ENCODE peak calls at places on chromosomes 4 and X, in ten cellular contexts. One of them, this sample, is unnamed.

GRCh38 chrX:119411959-119412358 is 12.8 kb downstream of the SLC25A43 start:
- DNase-seq in CD8-positive, alpha-beta memory T cell: no peak
- DNase-seq in HCT116: no peak
- DNase-seq in endodermal cell: peak
- DNase-seq in GM23248: no peak
- DNase-seq in lower lobe of right lung: no peak
- DNase-seq in transverse colon: no peak
- DNase-seq in aorta: no peak
- DNase-seq in stomach: no peak
- DNase-seq in keratinocyte: no peak
- DNase-seq in this sample: no peak

GRCh38 chrX:110032534-110033161 is 29.7 kb downstream of the TMEM164 start:
- DNase-seq in CD8-positive, alpha-beta memory T cell: no peak
- DNase-seq in HCT116: no peak
- DNase-seq in endodermal cell: no peak
- DNase-seq in GM23248: peak
- DNase-seq in lower lobe of right lung: no peak
- DNase-seq in transverse colon: no peak
- DNase-seq in aorta: no peak
- DNase-seq in stomach: no peak
- DNase-seq in keratinocyte: no peak
- DNase-seq in this sample: no peak

GRCh38 chrX:146224442-146224841 is 406.8 kb downstream of the SLITRK2 start:
- DNase-seq in CD8-positive, alpha-beta memory T cell: no peak
- DNase-seq in HCT116: no peak
- DNase-seq in endodermal cell: peak
- DNase-seq in GM23248: no peak
- DNase-seq in lower lobe of right lung: no peak
- DNase-seq in transverse colon: no peak
- DNase-seq in aorta: no peak
- DNase-seq in stomach: no peak
- DNase-seq in keratinocyte: no peak
- DNase-seq in this sample: no peak

GRCh38 chrX:41718481-41719245 is 5.3 kb upstream of the GPR82 start:
- DNase-seq in CD8-positive, alpha-beta memory T cell: no peak
- DNase-seq in HCT116: no peak
- DNase-seq in endodermal cell: peak
- DNase-seq in GM23248: no peak
- DNase-seq in lower lobe of right lung: no peak
- DNase-seq in transverse colon: no peak
- DNase-seq in aorta: no peak
- DNase-seq in stomach: no peak
- DNase-seq in keratinocyte: no peak
- DNase-seq in this sample: no peak

GRCh38 chr4:3531887-3532713 is at the start of gene LRPAP1:
- DNase-seq in CD8-positive, alpha-beta memory T cell: peak
- DNase-seq in HCT116: peak
- DNase-seq in endodermal cell: peak
- DNase-seq in GM23248: peak
- DNase-seq in lower lobe of right lung: peak
- DNase-seq in transverse colon: peak
- DNase-seq in aorta: peak
- DNase-seq in stomach: peak
- DNase-seq in keratinocyte: peak
- DNase-seq in this sample: peak

GRCh38 chrX:125757794-125758564 is 408.1 kb downstream of the DCAF12L2 start:
- DNase-seq in CD8-positive, alpha-beta memory T cell: no peak
- DNase-seq in HCT116: no peak
- DNase-seq in endodermal cell: no peak
- DNase-seq in GM23248: no peak
- DNase-seq in lower lobe of right lung: no peak
- DNase-seq in transverse colon: no peak
- DNase-seq in aorta: peak
- DNase-seq in stomach: no peak
- DNase-seq in keratinocyte: no peak
- DNase-seq in this sample: peak

GRCh38 chrX:68692651-68693050 is 45.2 kb downstream of the STARD8 start:
- DNase-seq in CD8-positive, alpha-beta memory T cell: no peak
- DNase-seq in HCT116: no peak
- DNase-seq in endodermal cell: no peak
- DNase-seq in GM23248: peak
- DNase-seq in lower lobe of right lung: no peak
- DNase-seq in transverse colon: no peak
- DNase-seq in aorta: no peak
- DNase-seq in stomach: no peak
- DNase-seq in keratinocyte: no peak
- DNase-seq in this sample: no peak

GRCh38 chr4:147101678-147102077 is 156.0 kb upstream of the TTC29 start:
- DNase-seq in CD8-positive, alpha-beta memory T cell: no peak
- DNase-seq in HCT116: no peak
- DNase-seq in endodermal cell: no peak
- DNase-seq in GM23248: no peak
- DNase-seq in lower lobe of right lung: no peak
- DNase-seq in transverse colon: no peak
- DNase-seq in aorta: no peak
- DNase-seq in stomach: no peak
- DNase-seq in keratinocyte: no peak
- DNase-seq in this sample: no peak

GRCh38 chr4:153152453-153153338 is 51.5 kb upstream of the TRIM2 start:
- DNase-seq in CD8-positive, alpha-beta memory T cell: peak
- DNase-seq in HCT116: no peak
- DNase-seq in endodermal cell: peak
- DNase-seq in GM23248: peak
- DNase-seq in lower lobe of right lung: peak
- DNase-seq in transverse colon: peak
- DNase-seq in aorta: peak
- DNase-seq in stomach: peak
- DNase-seq in keratinocyte: no peak
- DNase-seq in this sample: no peak

GRCh38 chrX:153533041-153533565 is 15.7 kb downstream of the ATP2B3 start:
- DNase-seq in CD8-positive, alpha-beta memory T cell: no peak
- DNase-seq in HCT116: no peak
- DNase-seq in endodermal cell: no peak
- DNase-seq in GM23248: no peak
- DNase-seq in lower lobe of right lung: no peak
- DNase-seq in transverse colon: no peak
- DNase-seq in aorta: no peak
- DNase-seq in stomach: no peak
- DNase-seq in keratinocyte: no peak
- DNase-seq in this sample: no peak

GRCh38 chr4:139768913-139769312 is 103.3 kb downstream of the MGST2 start:
- DNase-seq in CD8-positive, alpha-beta memory T cell: no peak
- DNase-seq in HCT116: no peak
- DNase-seq in endodermal cell: peak
- DNase-seq in GM23248: peak
- DNase-seq in lower lobe of right lung: no peak
- DNase-seq in transverse colon: no peak
- DNase-seq in aorta: no peak
- DNase-seq in stomach: peak
- DNase-seq in keratinocyte: no peak
- DNase-seq in this sample: no peak

GRCh38 chr4:160372390-160372789 is 1269.5 kb downstream of the RAPGEF2 start:
- DNase-seq in CD8-positive, alpha-beta memory T cell: no peak
- DNase-seq in HCT116: no peak
- DNase-seq in endodermal cell: no peak
- DNase-seq in GM23248: no peak
- DNase-seq in lower lobe of right lung: no peak
- DNase-seq in transverse colon: no peak
- DNase-seq in aorta: no peak
- DNase-seq in stomach: no peak
- DNase-seq in keratinocyte: no peak
- DNase-seq in this sample: peak

GRCh38 chr4:22754091-22754490 is 61.4 kb downstream of the GBA3 start:
- DNase-seq in CD8-positive, alpha-beta memory T cell: no peak
- DNase-seq in HCT116: no peak
- DNase-seq in endodermal cell: no peak
- DNase-seq in GM23248: no peak
- DNase-seq in lower lobe of right lung: no peak
- DNase-seq in transverse colon: no peak
- DNase-seq in aorta: no peak
- DNase-seq in stomach: no peak
- DNase-seq in keratinocyte: no peak
- DNase-seq in this sample: no peak
- H3K27ac ChIP-seq in CD8-positive, alpha-beta memory T cell: no peak
- H3K27ac ChIP-seq in HCT116: no peak
- H3K27ac ChIP-seq in endodermal cell: no peak
- H3K27ac ChIP-seq in GM23248: no peak
- H3K27ac ChIP-seq in lower lobe of right lung: no peak
- H3K27ac ChIP-seq in transverse colon: no peak
- H3K27ac ChIP-seq in aorta: no peak
- H3K27ac ChIP-seq in stomach: no peak
- H3K27ac ChIP-seq in keratinocyte: no peak
- H3K27ac ChIP-seq in this sample: no peak

GRCh38 chr4:156981262-156981661 is 9.7 kb upstream of the PDGFC start:
- DNase-seq in CD8-positive, alpha-beta memory T cell: no peak
- DNase-seq in HCT116: no peak
- DNase-seq in endodermal cell: no peak
- DNase-seq in GM23248: no peak
- DNase-seq in lower lobe of right lung: no peak
- DNase-seq in transverse colon: no peak
- DNase-seq in aorta: no peak
- DNase-seq in stomach: no peak
- DNase-seq in keratinocyte: no peak
- DNase-seq in this sample: no peak

GRCh38 chr4:156977435-156978160 is 6.0 kb upstream of the PDGFC start:
- DNase-seq in CD8-positive, alpha-beta memory T cell: no peak
- DNase-seq in HCT116: no peak
- DNase-seq in endodermal cell: no peak
- DNase-seq in GM23248: peak
- DNase-seq in lower lobe of right lung: no peak
- DNase-seq in transverse colon: no peak
- DNase-seq in aorta: no peak
- DNase-seq in stomach: no peak
- DNase-seq in keratinocyte: no peak
- DNase-seq in this sample: no peak

DNA sequence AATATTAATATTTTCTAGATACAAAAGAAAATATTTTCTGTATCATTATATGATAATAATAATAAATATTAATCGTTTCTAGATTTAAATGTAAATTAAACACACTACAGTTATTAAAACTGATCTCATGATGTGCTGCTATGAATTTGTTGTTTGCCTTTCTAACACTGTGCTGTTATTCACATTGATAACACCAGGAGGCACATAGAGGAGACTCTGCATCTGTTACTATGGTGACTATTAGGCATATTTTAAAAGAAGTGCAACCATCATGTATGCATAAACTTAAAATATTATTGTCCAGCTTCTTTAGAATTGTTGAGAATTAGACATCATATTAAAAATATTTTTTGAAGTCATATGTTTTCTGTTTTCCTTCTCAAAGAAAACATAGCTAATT is 11.8 kb upstream of the PDGFC start:
- DNase-seq in CD8-positive, alpha-beta memory T cell: no peak
- DNase-seq in HCT116: no peak
- DNase-seq in endodermal cell: no peak
- DNase-seq in GM23248: peak
- DNase-seq in lower lobe of right lung: no peak
- DNase-seq in transverse colon: no peak
- DNase-seq in aorta: no peak
- DNase-seq in stomach: no peak
- DNase-seq in keratinocyte: no peak
- DNase-seq in this sample: no peak
- H3K27ac ChIP-seq in CD8-positive, alpha-beta memory T cell: no peak
- H3K27ac ChIP-seq in HCT116: no peak
- H3K27ac ChIP-seq in endodermal cell: no peak
- H3K27ac ChIP-seq in GM23248: no peak
- H3K27ac ChIP-seq in lower lobe of right lung: no peak
- H3K27ac ChIP-seq in transverse colon: no peak
- H3K27ac ChIP-seq in aorta: no peak
- H3K27ac ChIP-seq in stomach: no peak
- H3K27ac ChIP-seq in keratinocyte: no peak
- H3K27ac ChIP-seq in this sample: no peak

DNA sequence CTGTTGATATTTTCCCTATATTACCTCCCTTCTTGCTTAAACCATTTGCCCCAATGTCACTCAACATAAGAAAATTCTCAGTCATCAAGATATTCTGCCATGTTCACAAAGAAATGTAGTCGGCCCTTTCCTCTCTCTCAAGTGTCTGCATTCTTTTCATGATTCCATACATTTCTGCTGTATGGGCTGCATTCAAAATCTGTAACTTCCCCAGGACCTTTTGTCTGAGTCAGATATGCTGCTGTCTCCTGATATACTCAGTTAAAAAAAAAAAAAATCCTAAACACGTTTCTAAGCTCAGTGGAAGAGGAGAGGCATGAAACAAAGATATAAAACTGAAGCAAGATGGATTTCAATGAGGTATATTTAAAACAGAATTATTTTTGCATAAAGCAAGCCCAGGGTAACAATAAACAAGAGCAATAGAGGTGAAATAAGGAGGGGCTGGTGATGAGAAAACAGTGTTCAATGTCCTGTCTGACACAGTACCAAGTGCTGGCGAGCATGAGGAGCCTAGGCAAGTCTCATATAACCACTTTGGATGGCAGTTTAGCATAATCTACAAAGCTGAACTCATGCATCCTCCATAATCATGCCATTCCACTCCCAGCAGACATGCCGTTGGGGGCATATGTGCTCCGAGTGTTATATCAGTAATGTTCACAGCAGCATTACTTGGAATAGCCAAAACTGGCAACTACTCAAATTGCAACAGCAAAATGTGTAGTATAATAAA is 76.8 kb downstream of the MANBA start:
- DNase-seq in CD8-positive, alpha-beta memory T cell: no peak
- DNase-seq in HCT116: no peak
- DNase-seq in endodermal cell: no peak
- DNase-seq in GM23248: no peak
- DNase-seq in lower lobe of right lung: no peak
- DNase-seq in transverse colon: no peak
- DNase-seq in aorta: no peak
- DNase-seq in stomach: no peak
- DNase-seq in keratinocyte: no peak
- DNase-seq in this sample: no peak
- H3K27ac ChIP-seq in CD8-positive, alpha-beta memory T cell: no peak
- H3K27ac ChIP-seq in HCT116: no peak
- H3K27ac ChIP-seq in endodermal cell: peak
- H3K27ac ChIP-seq in GM23248: no peak
- H3K27ac ChIP-seq in lower lobe of right lung: no peak
- H3K27ac ChIP-seq in transverse colon: no peak
- H3K27ac ChIP-seq in aorta: no peak
- H3K27ac ChIP-seq in stomach: no peak
- H3K27ac ChIP-seq in keratinocyte: peak
- H3K27ac ChIP-seq in this sample: no peak

GRCh38 chrX:136057567-136057966 is 72.3 kb downstream of the SLC9A6 start:
- DNase-seq in CD8-positive, alpha-beta memory T cell: no peak
- DNase-seq in HCT116: no peak
- DNase-seq in endodermal cell: no peak
- DNase-seq in GM23248: no peak
- DNase-seq in lower lobe of right lung: no peak
- DNase-seq in transverse colon: no peak
- DNase-seq in aorta: no peak
- DNase-seq in stomach: no peak
- DNase-seq in keratinocyte: no peak
- DNase-seq in this sample: no peak
- H3K27ac ChIP-seq in CD8-positive, alpha-beta memory T cell: no peak
- H3K27ac ChIP-seq in HCT116: no peak
- H3K27ac ChIP-seq in endodermal cell: no peak
- H3K27ac ChIP-seq in GM23248: no peak
- H3K27ac ChIP-seq in lower lobe of right lung: no peak
- H3K27ac ChIP-seq in transverse colon: peak
- H3K27ac ChIP-seq in aorta: no peak
- H3K27ac ChIP-seq in stomach: no peak
- H3K27ac ChIP-seq in keratinocyte: no peak
- H3K27ac ChIP-seq in this sample: no peak